ENCODE peak calls at places on chromosomes 16 and 17, in ten cellular contexts. A is GM23338, U is 8988T, B is right cardiac atrium, P is T-helper 1 cell, T is bronchial epithelial cell, W is NCI-H1092 treated with DMSO at 0.1 percent for 48 hours, D is SJSA1, V is ELR, E is iPS DF 6.9. H is an unnamed sample.
A peak's percentile ranks its signal among the peaks of the same experiment; 100 is the strongest.

GRCh38 chr17:42303694-42304093 is 15.4 kb downstream of the STAT5A start:
- DNase-seq in A (no peak), U (no peak), B (peak; percentile 9), P (no peak), T (no peak), W (no peak), D (no peak), V (no peak), E (no peak), H (no peak)

GRCh38 chr17:49252148-49252682 is 21.6 kb upstream of the PHOSPHO1 start:
- DNase-seq in A (no peak), U (no peak), B (no peak), P (no peak), T (no peak), W (no peak), D (no peak), V (peak; percentile 65), E (no peak), H (peak; percentile 47)

GRCh38 chr17:44334315-44335181 is 9.9 kb upstream of the SLC25A39 start:
- DNase-seq in A (no peak), U (no peak), B (no peak), P (no peak), T (no peak), W (no peak), D (no peak), V (no peak), E (no peak), H (no peak)

GRCh38 chr16:46862555-46863447 is 21.4 kb upstream of the GPT2 start:
- DNase-seq in A (no peak), U (no peak), B (no peak), P (no peak), T (peak; percentile 66), W (no peak), D (no peak), V (peak; percentile 74), E (no peak), H (no peak)

GRCh38 chr17:27609606-27610303 is 21.2 kb upstream of the LGALS9 start:
- DNase-seq in A (peak; percentile 63), U (peak; percentile 78), B (peak; percentile 67), P (no peak), T (peak; percentile 38), W (peak; percentile 21), D (no peak), V (peak; percentile 56), E (peak; percentile 2), H (peak; percentile 32)

GRCh38 chr16:59683709-59684108 is 949.6 kb upstream of the GOT2 start:
- DNase-seq in A (no peak), U (no peak), B (no peak), P (no peak), T (no peak), W (no peak), D (no peak), V (peak; percentile 40), E (no peak), H (no peak)

GRCh38 chr16:6634151-6634550 is 698.5 kb upstream of the RBFOX1 start:
- DNase-seq in A (no peak), U (no peak), B (no peak), P (no peak), T (no peak), W (no peak), D (no peak), V (no peak), E (no peak), H (no peak)

GRCh38 chr16:80084614-80085013 is 456.2 kb upstream of the DYNLRB2 start:
- DNase-seq in A (peak; percentile 85), U (peak; percentile 47), B (peak; percentile 56), P (no peak), T (peak; percentile 77), W (peak; percentile 27), D (no peak), V (peak; percentile 43), E (peak; percentile 54), H (peak; percentile 29)

GRCh38 chr16:4184038-4184702 is 57.7 kb downstream of the SRL start:
- DNase-seq in A (no peak), U (no peak), B (no peak), P (no peak), T (no peak), W (no peak), D (no peak), V (no peak), E (no peak), H (no peak)

GRCh38 chr17:50583636-50584035 is 23.1 kb downstream of the CACNA1G start:
- DNase-seq in A (peak; percentile 51), U (no peak), B (peak; percentile 79), P (no peak), T (no peak), W (no peak), D (no peak), V (no peak), E (no peak), H (no peak)

GRCh38 chr16:4802659-4803287 is 340 bp upstream of the ROGDI start:
- DNase-seq in A (peak; percentile 96), U (peak; percentile 79), B (peak; percentile 97), P (peak; percentile 84), T (peak; percentile 80), W (peak; percentile 90), D (peak; percentile 92), V (peak; percentile 93), E (peak; percentile 81), H (peak; percentile 92)

GRCh38 chr16:58306327-58306726 is 11.5 kb upstream of the PRSS54 start:
- DNase-seq in A (peak; percentile 48), U (no peak), B (peak; percentile 49), P (no peak), T (peak; percentile 64), W (no peak), D (no peak), V (peak; percentile 22), E (peak; percentile 25), H (peak; percentile 20)

GRCh38 chr17:3978421-3979275 is 14.4 kb upstream of the ATP2A3 start:
- DNase-seq in A (no peak), U (no peak), B (peak; percentile 78), P (no peak), T (peak; percentile 15), W (peak; percentile 35), D (no peak), V (no peak), E (no peak), H (no peak)

GRCh38 chr16:16189842-16190241 is 33.5 kb downstream of the ABCC6 start:
- DNase-seq in A (no peak), U (no peak), B (no peak), P (no peak), T (no peak), W (no peak), D (no peak), V (no peak), E (no peak), H (no peak)

H was measured in A172.